ENCODE peak calls at places on chromosome 15, in seven cellular contexts. U, K, X, Z, J, H and Q are unnamed samples.

GRCh38 chr15:60370804-60371700 is 26.7 kb downstream of the ANXA2 start:
- DNase-seq in U (no peak), H (no peak), X (no peak), J (peak; percentile 48), K (no peak), Z (peak; percentile 77), Q (no peak)

GRCh38 chr15:41860049-41860828 is 21.6 kb downstream of the PLA2G4B start:
- DNase-seq in X (peak; percentile 47), K (no peak), U (no peak), H (no peak), J (no peak), Z (no peak), Q (no peak)

GRCh38 chr15:59380902-59381610 is 8.4 kb upstream of the MYO1E start:
- DNase-seq in J (no peak), U (no peak), X (no peak), K (no peak), Z (no peak), H (no peak), Q (no peak)

GRCh38 chr15:65095747-65096104 is 19.2 kb downstream of the KBTBD13 start:
- DNase-seq in H (no peak), U (no peak), X (no peak), K (no peak), Z (no peak), J (no peak), Q (no peak)

GRCh38 chr15:70470556-70471191 is 292.7 kb downstream of the UACA start:
- DNase-seq in U (no peak), X (no peak), H (no peak), Z (no peak), J (no peak), K (no peak), Q (no peak)

GRCh38 chr15:43792761-43793493 is 807 bp downstream of the SERF2 start:
- DNase-seq in U (peak; percentile 18), Z (peak; percentile 62), J (no peak), H (no peak), X (peak; percentile 60), K (no peak), Q (no peak)

GRCh38 chr15:76433798-76434400 is 97.3 kb downstream of the ISL2 start:
- DNase-seq in X (no peak), K (no peak), H (no peak), Z (no peak), J (no peak), U (no peak), Q (no peak)

GRCh38 chr15:85793641-85794597 is 806 bp downstream of the KLHL25 start:
- DNase-seq in J (no peak), U (no peak), Z (peak; percentile 84), H (no peak), K (no peak), X (peak; percentile 50), Q (no peak)

GRCh38 chr15:67720556-67721175 is 104.6 kb upstream of the SKOR1 start:
- DNase-seq in U (no peak), K (no peak), X (peak; percentile 39), J (no peak), H (no peak), Z (no peak), Q (no peak)

GRCh38 chr15:77421370-77421700 is 647 bp downstream of the HMG20A start:
- DNase-seq in X (peak; percentile 69), H (no peak), U (no peak), K (no peak), J (no peak), Z (peak; percentile 30), Q (no peak)

GRCh38 chr15:78540955-78541743 is 905 bp downstream of the PSMA4 start:
- DNase-seq in K (no peak), U (no peak), X (peak; percentile 11), J (no peak), H (no peak), Z (no peak), Q (no peak)

GRCh38 chr15:60408438-60409105 is 10.8 kb upstream of the ANXA2 start:
- DNase-seq in H (no peak), K (no peak), J (no peak), U (no peak), Z (no peak), X (peak; percentile 44), Q (no peak)

GRCh38 chr15:29968099-29968892 is 114.5 kb upstream of the GOLGA8J start:
- DNase-seq in Z (no peak), J (no peak), X (no peak), U (no peak), H (no peak), K (no peak), Q (no peak)

GRCh38 chr15:75620043-75620775 is 5.3 kb downstream of the SNUPN start:
- DNase-seq in K (no peak), X (no peak), Z (no peak), U (no peak), J (peak; percentile 29), H (no peak), Q (no peak)

GRCh38 chr15:45377630-45378148 is 655 bp downstream of the GATM start:
- DNase-seq in X (no peak), J (peak; percentile 54), K (no peak), H (no peak), U (no peak), Z (peak; percentile 73), Q (no peak)

GRCh38 chr15:42087460-42087859 is 6.9 kb downstream of the PLA2G4D start:
- DNase-seq in Z (no peak), X (no peak), H (no peak), K (no peak), U (no peak), J (no peak), Q (no peak)

GRCh38 chr15:60975203-60975602 is 253.9 kb downstream of the RORA start:
- DNase-seq in H (no peak), K (peak; percentile 92), J (peak; percentile 18), Z (no peak), U (no peak), X (no peak), Q (no peak)

GRCh38 chr15:64282701-64283100 is 73.3 kb downstream of the CSNK1G1 start:
- DNase-seq in J (no peak), X (no peak), K (no peak), H (no peak), U (no peak), Z (no peak), Q (no peak)

GRCh38 chr15:32952901-32953889 is 235.4 kb downstream of the GREM1 start:
- DNase-seq in J (no peak), X (no peak), H (no peak), K (no peak), Z (no peak), U (no peak), Q (no peak)

GRCh38 chr15:46646476-46646875 is 1011.6 kb downstream of the SQOR start:
- DNase-seq in K (no peak), Z (no peak), U (no peak), J (no peak), X (no peak), H (no peak), Q (no peak)

GRCh38 chr15:74845208-74845568 is 2.2 kb upstream of the ULK3 start:
- DNase-seq in K (no peak), J (no peak), U (peak; percentile 40), H (peak; percentile 20), Z (no peak), X (no peak), Q (no peak)

GRCh38 chr15:38879909-38880471 is 315.4 kb upstream of the RASGRP1 start:
- DNase-seq in J (peak; percentile 28), Z (peak; percentile 64), U (no peak), K (no peak), X (no peak), H (no peak), Q (no peak)

GRCh38 chr15:61367953-61368352 is 138.9 kb upstream of the RORA start:
- DNase-seq in J (no peak), H (no peak), X (no peak), K (no peak), Z (no peak), U (no peak), Q (no peak)

DNA sequence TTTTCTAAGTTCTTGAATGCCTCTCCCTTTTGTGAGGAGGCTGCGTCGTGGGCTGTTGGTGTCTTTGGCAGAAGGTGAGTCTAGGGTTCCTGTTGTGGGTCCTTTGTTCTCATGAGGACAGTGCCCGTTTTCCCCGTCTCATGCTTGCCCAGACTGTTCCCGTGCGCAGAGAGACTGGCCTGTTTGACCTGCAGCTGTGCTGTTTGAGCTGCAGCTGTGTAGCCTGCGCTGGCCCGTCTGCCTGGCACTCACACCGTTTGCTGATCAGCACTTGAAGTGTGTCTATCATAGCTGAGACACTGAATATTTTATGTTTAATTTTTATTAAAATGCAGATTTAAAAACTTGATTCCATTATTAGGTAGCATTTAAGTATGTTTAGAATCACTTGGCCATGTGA is 9.9 kb downstream of the GOLGA6L2 start:
- DNase-seq in J (no peak), Z (no peak), H (no peak), X (no peak), U (no peak), K (peak; percentile 37), Q (no peak)
- H3K9me3 ChIP-seq in J (no peaks in the 10 kb centered on the region), Z (no peaks in the 10 kb centered on the region), H (no peaks in the 10 kb centered on the region), X (no peaks in the 10 kb centered on the region), U (no peaks in the 10 kb centered on the region), K (no peaks in the 10 kb centered on the region), Q (no peaks in the 10 kb centered on the region)

GRCh38 chr15:25057574-25057973 is 102.8 kb downstream of the SNRPN start:
- DNase-seq in X (no peak), J (no peak), U (no peak), Z (no peak), H (no peak), K (no peak), Q (peak; percentile 93)
- H3K9me3 ChIP-seq in X (no peaks in the 10 kb centered on the region), J (peaks cover 100% of the 10 kb centered on the region), U (peaks cover 99% of the 10 kb centered on the region), Z (peaks cover 92% of the 10 kb centered on the region), H (peaks cover 100% of the 10 kb centered on the region), K (peaks cover 100% of the 10 kb centered on the region), Q (peaks cover 97% of the 10 kb centered on the region)

DNA sequence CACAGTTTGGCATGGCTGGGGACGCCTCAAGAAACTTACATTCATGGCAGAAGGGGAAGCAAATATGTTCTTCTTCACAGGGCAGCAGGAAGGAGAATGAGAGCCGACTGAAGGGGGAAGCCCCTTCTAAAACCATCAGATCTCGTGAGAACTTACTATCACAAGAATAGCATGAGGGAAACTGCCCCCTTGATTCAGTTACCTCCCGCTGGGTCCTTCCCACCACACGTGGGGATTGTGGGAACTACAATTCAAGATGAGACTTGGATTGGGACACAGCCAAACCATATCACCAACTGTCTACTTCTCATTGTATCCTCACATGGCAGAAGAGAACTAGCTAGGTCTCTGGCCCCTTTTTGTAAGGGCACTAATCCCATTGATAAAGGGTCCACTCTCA is 30.5 kb downstream of the CCDC32 start:
- DNase-seq in J (no peak), U (no peak), Z (no peak), X (no peak), H (no peak), K (no peak), Q (no peak)
- H3K9me3 ChIP-seq in J (no peaks in the 10 kb centered on the region), U (no peaks in the 10 kb centered on the region), Z (no peaks in the 10 kb centered on the region), X (no peaks in the 10 kb centered on the region), H (no peaks in the 10 kb centered on the region), K (no peaks in the 10 kb centered on the region), Q (no peaks in the 10 kb centered on the region)

DNA sequence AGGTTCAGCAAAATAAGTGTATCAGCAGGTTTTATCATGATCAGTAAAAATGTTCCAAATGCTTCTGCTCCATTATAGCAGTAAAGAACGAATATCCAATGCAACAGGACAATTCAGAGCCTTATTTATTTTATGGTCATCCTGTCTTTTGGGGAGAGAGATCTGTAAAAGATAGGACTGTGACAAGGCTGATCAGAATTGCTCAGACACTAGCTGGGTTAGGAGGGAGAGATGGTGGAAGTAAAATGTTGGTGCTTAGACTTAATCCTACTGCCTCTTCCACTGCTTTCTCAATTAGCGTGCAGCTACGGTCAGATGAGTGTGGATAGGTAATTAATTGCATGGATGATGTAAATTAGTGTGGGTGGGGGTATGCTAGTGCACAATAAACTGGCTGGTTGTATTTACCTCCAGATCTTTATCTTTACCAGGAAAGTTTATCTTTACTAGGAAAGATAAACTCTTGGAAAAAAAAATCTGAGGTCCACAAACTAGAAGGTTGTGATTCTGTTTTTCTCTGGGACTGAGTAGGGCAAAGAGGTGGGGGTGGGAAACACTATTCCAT is 2.2 kb downstream of the EID1 start:
- DNase-seq in Z (no peak), U (no peak), X (no peak), J (no peak), K (no peak), H (no peak), Q (no peak)
- H3K9me3 ChIP-seq in Z (no peaks in the 10 kb centered on the region), U (no peaks in the 10 kb centered on the region), X (no peaks in the 10 kb centered on the region), J (no peaks in the 10 kb centered on the region), K (no peaks in the 10 kb centered on the region), H (no peaks in the 10 kb centered on the region), Q (no peaks in the 10 kb centered on the region)